ENCODE peak calls at places on chromosomes 3 and 15, in ten cellular contexts. I is hepatocyte; U is pancreas; H is ovary; G is effector memory CD4-positive, alpha-beta T cell; A is CD8-positive, alpha-beta T cell; C is CD4-positive, CD25-positive, alpha-beta regulatory T cell; V is neural progenitor cell; X is neuronal stem cell; Y is cardiac muscle cell. M is an unnamed sample. For H3K4me1, the result is how much of the 10 kb centered on the place peaks cover.

GRCh38 chr3:102053375-102053989 is 204.2 kb downstream of the NFKBIZ start:
- DNase-seq in G (no peak), Y (no peak), H (no peak), U (no peak), V (no peak), C (no peak), X (no peak), I (no peak), A (no peak), M (no peak)

GRCh38 chr3:114550155-114550554 is 256.3 kb downstream of the TIGIT start:
- DNase-seq in I (no peak), Y (no peak), X (no peak), H (no peak), V (no peak), C (no peak), G (no peak), U (no peak), A (no peak), M (no peak)

GRCh38 chr15:61908241-61908640 is 152.0 kb downstream of the VPS13C start:
- DNase-seq in A (no peak), X (no peak), I (no peak), U (no peak), C (no peak), H (no peak), V (no peak), Y (no peak), G (no peak), M (no peak)

GRCh38 chr15:84961114-84961452 is 20.6 kb upstream of the PDE8A start:
- DNase-seq in G (no peak), C (no peak), X (no peak), A (no peak), I (peak), U (no peak), H (no peak), V (no peak), Y (peak), M (no peak)

GRCh38 chr15:55824857-55825613 is 82.1 kb upstream of the PRTG start:
- DNase-seq in Y (peak), C (no peak), I (no peak), A (no peak), V (peak), U (no peak), G (no peak), X (no peak), H (no peak), M (peak)

GRCh38 chr15:48313216-48313615 is 18.0 kb upstream of the DUT start:
- DNase-seq in G (no peak), I (no peak), C (no peak), V (no peak), Y (no peak), H (no peak), X (no peak), A (no peak), U (no peak), M (no peak)

GRCh38 chr3:120437559-120437958 is 13.2 kb downstream of the FSTL1 start:
- DNase-seq in V (no peak), Y (no peak), A (no peak), H (no peak), X (no peak), U (no peak), G (no peak), C (no peak), I (no peak), M (no peak)

GRCh38 chr15:42059661-42060476 is 34.5 kb downstream of the PLA2G4D start:
- DNase-seq in C (peak), I (peak), A (peak), Y (peak), V (peak), G (peak), X (peak), U (peak), H (peak), M (peak)

GRCh38 chr15:50260969-50261496 is 4.5 kb downstream of the HDC start:
- DNase-seq in V (no peak), G (no peak), U (no peak), C (no peak), H (no peak), I (no peak), Y (no peak), A (no peak), X (no peak), M (no peak)

GRCh38 chr3:12766541-12766940 is 7.5 kb upstream of the TMEM40 start:
- DNase-seq in I (no peak), G (no peak), V (no peak), C (no peak), A (no peak), H (no peak), X (no peak), U (no peak), Y (no peak), M (no peak)

GRCh38 chr3:18223591-18224338 is 201.4 kb downstream of the SATB1 start:
- DNase-seq in H (no peak), G (no peak), U (no peak), C (peak), I (no peak), X (no peak), Y (no peak), V (no peak), A (no peak), M (no peak)

GRCh38 chr3:104437891-104438290 is 928.8 kb upstream of the ALCAM start:
- DNase-seq in C (no peak), A (no peak), H (no peak), I (no peak), G (no peak), U (no peak), Y (no peak), V (peak), X (no peak), M (peak)

GRCh38 chr3:146277953-146278631 is 27.2 kb upstream of the PLSCR4 start:
- DNase-seq in A (no peak), U (no peak), X (no peak), H (no peak), G (no peak), C (no peak), I (no peak), V (no peak), Y (no peak), M (no peak)

GRCh38 chr15:95919460-95919859 is 411.0 kb upstream of the NR2F2 start:
- DNase-seq in G (no peak), H (no peak), Y (no peak), A (no peak), X (no peak), U (no peak), I (no peak), C (no peak), V (no peak), M (no peak)

GRCh38 chr3:27134165-27134796 is 234.9 kb downstream of the NEK10 start:
- DNase-seq in U (peak), V (peak), G (peak), A (peak), I (peak), C (peak), H (peak), Y (peak), X (peak), M (peak)

GRCh38 chr3:134743006-134743405 is 52.1 kb upstream of the EPHB1 start:
- DNase-seq in X (no peak), C (no peak), A (no peak), V (no peak), U (no peak), Y (no peak), G (no peak), H (no peak), I (no peak), M (no peak)

GRCh38 chr15:68586274-68586961 is 7.6 kb downstream of the CORO2B start:
- DNase-seq in A (no peak), I (peak), Y (no peak), U (no peak), X (no peak), H (no peak), V (no peak), G (no peak), C (no peak), M (no peak)

GRCh38 chr3:129051776-129052400 is 8.7 kb upstream of the GP9 start:
- DNase-seq in G (no peak), U (peak), A (no peak), V (no peak), X (no peak), H (peak), C (no peak), Y (no peak), I (no peak), M (no peak)

GRCh38 chr3:13263770-13264467 is 156.2 kb downstream of the NUP210 start:
- DNase-seq in Y (peak), C (no peak), A (no peak), V (peak), H (no peak), X (no peak), I (peak), U (no peak), G (no peak), M (no peak)

GRCh38 chr15:75646944-75647364 is 758 bp upstream of the SNX33 start:
- DNase-seq in V (peak), Y (peak), C (peak), I (peak), G (no peak), A (no peak), H (no peak), U (peak), X (no peak), M (peak)

GRCh38 chr15:99909914-99910313 is 176.7 kb upstream of the LYSMD4 start:
- DNase-seq in G (no peak), H (no peak), A (no peak), V (peak), X (no peak), U (no peak), I (peak), Y (peak), C (no peak), M (peak)

GRCh38 chr3:155202626-155203025 is 90.9 kb downstream of the STRIT1 start:
- DNase-seq in V (no peak), C (no peak), G (no peak), U (no peak), Y (no peak), I (no peak), X (no peak), A (no peak), H (no peak), M (no peak)

GRCh38 chr3:195883160-195883559 is 25.2 kb downstream of the TNK2 start:
- DNase-seq in X (no peak), G (no peak), A (no peak), U (no peak), V (no peak), Y (no peak), C (no peak), I (no peak), H (no peak), M (no peak)

GRCh38 chr3:71288269-71288930 is 295.1 kb downstream of the FOXP1 start:
- DNase-seq in H (no peak), Y (no peak), A (no peak), C (no peak), G (no peak), V (no peak), I (no peak), X (no peak), U (no peak), M (no peak)

GRCh38 chr15:84661001-84661400 is 3.0 kb upstream of the NMB start:
- DNase-seq in A (no peak), Y (no peak), G (no peak), U (no peak), X (no peak), C (no peak), I (no peak), V (no peak), H (no peak), M (no peak)

GRCh38 chr3:64163019-64163754 is 62.1 kb downstream of the PRICKLE2 start:
- DNase-seq in H (no peak), A (no peak), G (no peak), U (no peak), X (no peak), Y (no peak), C (no peak), V (no peak), I (no peak), M (no peak)

GRCh38 chr15:69653846-69654245 is 201.2 kb downstream of the RPLP1 start:
- DNase-seq in U (no peak), Y (no peak), I (no peak), X (no peak), V (no peak), H (no peak), G (no peak), C (no peak), A (no peak), M (no peak)

GRCh38 chr3:164452707-164453106 is 625.6 kb downstream of the SI start:
- DNase-seq in U (no peak), V (no peak), Y (no peak), A (no peak), I (no peak), X (no peak), C (no peak), G (no peak), H (no peak), M (no peak)

GRCh38 chr3:176663376-176663775 is 533.9 kb downstream of the TBL1XR1 start:
- DNase-seq in U (no peak), A (no peak), I (no peak), V (peak), C (no peak), Y (no peak), X (no peak), G (no peak), H (no peak), M (no peak)

GRCh38 chr3:113441051-113441770 is at the start of gene CFAP44:
- DNase-seq in A (peak), C (peak), Y (peak), I (peak), G (peak), X (peak), U (peak), V (peak), H (peak), M (no peak)

GRCh38 chr15:26632500-26632899 is 140.4 kb downstream of the GABRB3 start:
- DNase-seq in X (no peak), G (no peak), A (no peak), V (no peak), Y (no peak), I (no peak), C (no peak), H (no peak), U (no peak), M (no peak)

GRCh38 chr3:127426444-127427168 is 138.8 kb upstream of the PRR20G start:
- DNase-seq in G (no peak), U (no peak), X (peak), I (no peak), H (no peak), C (no peak), Y (no peak), V (peak), A (no peak), M (no peak)

GRCh38 chr3:58535531-58536500 is 1.2 kb downstream of the ACOX2 start:
- DNase-seq in C (no peak), X (no peak), Y (no peak), I (peak), G (no peak), A (no peak), H (no peak), V (no peak), U (no peak), M (no peak)

GRCh38 chr3:24227635-24228034 is 267.0 kb downstream of the THRB start:
- DNase-seq in V (peak), H (no peak), X (no peak), C (no peak), Y (no peak), A (no peak), I (no peak), G (no peak), U (no peak), M (no peak)

DNA sequence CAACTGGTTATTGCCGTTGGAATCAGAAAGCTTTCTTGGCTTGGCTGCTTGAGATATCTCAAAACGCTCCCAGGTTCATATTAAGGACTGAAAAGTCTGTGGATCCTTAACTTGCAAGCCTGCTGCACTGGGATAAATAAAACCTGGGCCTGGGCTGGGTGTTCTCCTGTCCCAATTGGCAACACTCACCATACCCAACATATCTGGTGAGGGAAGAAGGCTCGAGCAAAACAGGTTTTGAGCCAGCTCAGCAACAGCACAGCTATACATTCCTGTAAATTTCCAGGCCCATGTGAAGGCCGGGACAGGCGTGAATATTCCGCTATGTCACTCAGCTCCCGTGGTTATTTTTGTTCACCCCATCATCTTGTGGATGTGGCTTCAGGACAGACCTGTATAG is 169.0 kb upstream of the BCL6 start:
- DNase-seq in V (no peak), X (no peak), G (no peak), U (no peak), I (no peak), H (no peak), Y (peak), A (no peak), C (no peak), M (no peak)
- H3K4me1 ChIP-seq in V (under half), X (under half), G (under half), U (under half), I (under half), H (under half), Y (under half), A (under half), C (under half), M (under half)

GRCh38 chr15:71752085-71752484 is 58.3 kb upstream of the NR2E3 start:
- DNase-seq in V (no peak), H (no peak), C (no peak), A (no peak), Y (no peak), U (no peak), X (no peak), I (no peak), G (no peak), M (no peak)
- H3K4me1 ChIP-seq in V (under half), H (under half), C (under half), A (under half), Y (under half), U (under half), X (under half), I (under half), G (under half), M (under half)

GRCh38 chr3:42056840-42057239 is 34.3 kb upstream of the TRAK1 start:
- DNase-seq in G (no peak), V (no peak), Y (no peak), H (no peak), U (no peak), I (no peak), X (no peak), A (no peak), C (no peak), M (no peak)

GRCh38 chr3:42053476-42053875 is 37.7 kb upstream of the TRAK1 start:
- DNase-seq in X (no peak), H (no peak), V (no peak), I (peak), U (no peak), G (no peak), A (no peak), Y (no peak), C (no peak), M (no peak)

GRCh38 chr3:42057561-42058211 is 33.5 kb upstream of the TRAK1 start:
- DNase-seq in A (no peak), C (no peak), I (no peak), V (no peak), G (no peak), U (no peak), Y (no peak), H (no peak), X (no peak), M (no peak)

GRCh38 chr3:42052867-42053351 is 38.2 kb upstream of the TRAK1 start:
- DNase-seq in C (no peak), G (no peak), U (no peak), A (no peak), I (peak), X (no peak), V (peak), Y (no peak), H (no peak), M (peak)

DNA sequence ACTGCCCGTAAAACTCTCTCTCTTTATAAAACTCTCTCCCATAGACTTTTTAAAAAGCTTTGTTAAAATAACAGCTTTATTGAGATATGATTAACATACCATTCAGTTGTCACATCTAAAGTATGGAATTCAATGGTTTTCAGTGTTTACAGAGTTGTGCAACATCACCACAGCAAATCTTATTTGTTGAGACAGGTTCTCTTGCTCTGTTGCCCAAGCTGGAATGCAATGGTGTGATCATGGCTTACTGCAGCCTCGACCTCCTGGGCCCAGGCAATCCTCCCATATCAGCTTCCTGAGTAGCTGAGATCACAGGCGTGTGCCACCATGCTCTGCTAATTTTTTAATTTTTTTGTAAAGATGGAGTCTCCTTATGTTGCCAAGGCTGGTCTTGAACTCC is 35.9 kb upstream of the TRAK1 start:
- DNase-seq in V (no peak), X (no peak), U (no peak), H (no peak), Y (no peak), A (no peak), I (peak), G (no peak), C (no peak), M (no peak)
- H3K4me1 ChIP-seq in V (half or more), X (under half), U (under half), H (under half), Y (under half), A (under half), I (under half), G (under half), C (under half), M (under half)

GRCh38 chr3:53049987-53050386 is 4.1 kb upstream of the SFMBT1 start:
- DNase-seq in A (no peak), X (no peak), I (no peak), Y (no peak), C (no peak), G (no peak), V (no peak), U (no peak), H (no peak), M (no peak)
- H3K4me1 ChIP-seq in A (under half), X (under half), I (under half), Y (under half), C (under half), G (under half), V (under half), U (under half), H (under half), M (under half)

GRCh38 chr15:31013863-31014607 is 22.6 kb upstream of the MTMR10 start:
- DNase-seq in G (no peak), X (no peak), C (peak), H (no peak), I (no peak), Y (peak), A (no peak), V (no peak), U (no peak), M (no peak)
- H3K4me1 ChIP-seq in G (under half), X (under half), C (under half), H (under half), I (under half), Y (under half), A (under half), V (under half), U (under half), M (under half)

DNA sequence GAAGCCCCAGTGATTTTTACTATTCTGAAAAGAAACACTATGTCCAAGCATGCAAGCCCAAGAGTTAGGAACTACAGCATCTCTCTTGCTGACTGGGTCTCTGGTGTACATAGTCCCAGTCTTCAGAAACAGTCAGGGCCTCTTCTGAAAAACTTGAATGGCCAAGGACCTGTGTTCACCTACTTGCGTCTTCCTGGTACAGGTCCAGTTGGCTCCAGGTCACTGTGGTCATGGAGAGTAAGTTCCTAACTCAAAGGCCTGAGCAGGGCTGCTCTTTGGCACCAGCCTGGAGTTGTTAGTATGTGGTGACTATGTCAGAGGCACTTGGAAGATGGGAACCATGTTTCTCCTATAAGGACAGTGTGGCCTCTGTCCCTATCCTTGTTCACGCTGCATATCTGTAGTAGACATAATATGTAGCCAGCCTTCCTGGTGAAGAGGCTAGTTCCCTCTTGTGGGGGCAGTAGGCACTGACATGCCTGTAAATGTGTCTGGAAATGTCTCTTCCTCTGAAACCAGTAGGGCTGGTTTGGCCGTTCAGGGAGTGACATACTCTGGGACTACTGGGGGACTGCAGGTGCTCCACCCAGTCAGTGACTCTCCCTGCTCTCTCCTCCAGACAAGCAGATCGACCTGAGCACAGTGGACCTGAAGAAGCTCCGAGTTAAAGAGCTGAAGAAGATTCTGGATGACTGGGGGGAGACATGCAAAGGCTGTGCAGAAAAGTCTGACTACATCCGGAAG is 2.6 kb upstream of the RBM15B start:
- DNase-seq in H (no peak), I (peak), U (peak), A (no peak), Y (no peak), X (no peak), C (no peak), G (no peak), V (no peak), M (no peak)
- H3K4me1 ChIP-seq in H (under half), I (half or more), U (under half), A (half or more), Y (under half), X (under half), C (half or more), G (half or more), V (under half), M (under half)